ENCODE peak calls at places on chromosome 22, in six cellular contexts. M is hepatocyte, F is mammary epithelial cell, G is A673, Q is MM.1S, L is neural progenitor cell. K is an unnamed sample.

GRCh38 chr22:48588151-48588880 is 1239.4 kb downstream of the BRD1 start:
- DNase-seq in M (no peak), F (no peak), G (no peak), Q (no peak), L (no peak), K (no peak)

GRCh38 chr22:27116295-27116694 is 458.9 kb downstream of the MIAT start:
- DNase-seq in M (no peak), F (no peak), G (no peak), Q (no peak), L (no peak), K (no peak)

GRCh38 chr22:39232806-39233735 is 11.7 kb downstream of the PDGFB start:
- DNase-seq in M (no peak), F (no peak), G (no peak), Q (no peak), L (no peak), K (no peak)

GRCh38 chr22:20205964-20206708 is 55.3 kb upstream of the CCDC188 start:
- DNase-seq in M (peak), F (peak), G (peak), Q (peak), L (no peak), K (no peak)

GRCh38 chr22:36334081-36334831 is 53.5 kb downstream of the MYH9 start:
- DNase-seq in M (no peak), F (no peak), G (no peak), Q (no peak), L (peak), K (no peak)

GRCh38 chr22:41261541-41262249 is 21.0 kb upstream of the CHADL start:
- DNase-seq in M (no peak), F (no peak), G (no peak), Q (no peak), L (no peak), K (no peak)

GRCh38 chr22:44094751-44095302 is 70.7 kb downstream of the PARVB start:
- DNase-seq in M (no peak), F (no peak), G (no peak), Q (no peak), L (no peak), K (no peak)

GRCh38 chr22:41638124-41638523 is 17.0 kb downstream of the XRCC6 start:
- DNase-seq in M (no peak), F (no peak), G (no peak), Q (no peak), L (no peak), K (no peak)

GRCh38 chr22:50684986-50685385 is 12.4 kb downstream of the SHANK3 start:
- DNase-seq in M (peak), F (no peak), G (no peak), Q (no peak), L (peak), K (no peak)

GRCh38 chr22:36881504-36882245 is 20.9 kb downstream of the NCF4 start:
- DNase-seq in M (no peak), F (no peak), G (peak), Q (no peak), L (no peak), K (no peak)

GRCh38 chr22:19896665-19897355 is 42.1 kb upstream of the GNB1L start:
- DNase-seq in M (no peak), F (no peak), G (no peak), Q (no peak), L (no peak), K (no peak)

GRCh38 chr22:29480512-29481264 is 670 bp downstream of the NEFH start:
- DNase-seq in M (peak), F (peak), G (peak), Q (no peak), L (peak), K (no peak)
- TF ChIP-seq EZH2 in M (peak), F (peak), G (no peak), Q (no peak), L (peak), K (peak)

DNA sequence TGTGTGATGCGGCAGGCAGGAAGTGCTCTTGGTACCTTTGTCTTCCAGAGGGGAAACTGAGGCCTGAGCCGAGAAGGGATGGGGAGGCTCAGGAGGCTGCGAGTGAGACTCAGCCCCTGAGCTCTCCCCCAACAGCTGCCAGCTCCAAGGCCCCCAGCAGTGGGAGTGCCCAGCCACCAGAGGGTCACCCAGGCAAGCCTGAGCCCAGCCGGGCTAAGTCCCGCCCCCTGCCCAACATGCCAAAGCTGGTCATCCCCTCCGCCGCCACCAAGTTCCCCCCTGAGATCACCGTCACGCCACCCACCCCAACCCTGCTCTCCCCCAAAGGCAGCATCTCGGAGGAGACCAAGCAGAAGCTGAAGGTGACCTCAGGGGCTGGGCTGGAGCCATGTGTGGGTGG is 3.8 kb upstream of the SUSD2 start:
- DNase-seq in M (no peak), F (no peak), G (no peak), Q (no peak), L (no peak), K (no peak)
- H3K27ac ChIP-seq in M (no peak), F (no peak), G (no peak), Q (no peak), L (no peak), K (no peak)

GRCh38 chr22:29030016-29030617 is 31.5 kb downstream of the C22orf31 start:
- DNase-seq in M (no peak), F (peak), G (no peak), Q (no peak), L (no peak), K (no peak)
- TF ChIP-seq EZH2 in M (no peak), F (no peak), G (no peak), Q (no peak), L (no peak), K (no peak)

DNA sequence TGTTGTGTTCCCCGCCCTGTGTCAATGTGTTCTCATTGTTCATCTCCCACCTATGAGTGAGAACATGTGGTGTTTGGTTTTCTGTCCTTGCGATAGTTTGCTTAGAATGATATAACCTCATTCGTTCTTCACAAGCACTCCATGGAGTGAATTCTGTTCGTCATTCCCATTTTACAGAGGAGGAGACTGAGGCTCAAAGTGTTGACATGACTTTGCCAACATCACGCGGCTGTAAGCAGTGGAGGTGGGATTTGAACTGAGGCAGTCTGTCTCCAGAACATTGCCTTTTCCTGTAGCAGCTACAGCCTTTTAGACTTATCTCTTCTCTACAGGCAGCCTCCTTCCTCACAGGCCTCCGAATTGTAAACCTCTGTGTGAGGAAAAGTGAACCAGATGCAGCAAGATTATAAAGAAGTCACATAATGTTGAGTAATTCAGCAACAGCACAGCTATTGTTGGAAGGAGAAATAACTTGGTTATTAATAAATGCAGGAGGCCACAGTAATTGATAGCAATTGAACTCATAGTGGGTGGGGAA is 74.6 kb downstream of the MYO18B start:
- DNase-seq in M (no peak), F (no peak), G (no peak), Q (no peak), L (no peak), K (no peak)
- H3K27ac ChIP-seq in M (no peak), F (no peak), G (no peak), Q (no peak), L (no peak), K (no peak)

DNA sequence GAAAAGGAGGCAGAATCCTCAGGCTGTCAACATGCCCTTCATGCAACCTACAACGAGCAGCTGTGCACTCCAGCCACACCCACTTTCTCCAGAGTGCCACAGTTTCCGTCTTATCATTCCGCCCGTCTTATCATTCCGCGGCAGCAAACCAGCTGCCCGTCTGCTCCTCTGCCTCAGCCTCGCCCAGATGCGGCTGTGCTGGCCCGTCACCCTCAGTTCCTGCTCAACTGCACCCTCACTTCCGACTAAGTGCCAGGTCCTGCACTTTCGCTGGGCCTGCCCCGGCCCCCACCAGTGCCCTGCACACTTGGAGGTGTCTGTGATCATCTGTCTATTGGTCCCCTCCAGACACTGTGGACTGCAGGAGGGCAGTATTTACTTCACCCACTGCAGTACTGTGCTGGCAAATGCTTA is 43.7 kb downstream of the MICAL3 start:
- DNase-seq in M (peak), F (no peak), G (peak), Q (no peak), L (peak), K (no peak)
- TF ChIP-seq EZH2 in M (no peak), F (no peak), G (no peak), Q (no peak), L (no peak), K (no peak)

GRCh38 chr22:42742940-42743339 is 22.3 kb upstream of the A4GALT start:
- DNase-seq in M (no peak), F (no peak), G (no peak), Q (no peak), L (peak), K (no peak)

GRCh38 chr22:42752230-42752746 is 31.6 kb upstream of the A4GALT start:
- DNase-seq in M (no peak), F (no peak), G (no peak), Q (no peak), L (peak), K (no peak)

GRCh38 chr22:42745118-42745517 is 24.4 kb upstream of the A4GALT start:
- DNase-seq in M (peak), F (peak), G (no peak), Q (no peak), L (no peak), K (no peak)

GRCh38 chr22:42743501-42743991 is 22.9 kb upstream of the A4GALT start:
- DNase-seq in M (peak), F (no peak), G (peak), Q (no peak), L (peak), K (peak)

GRCh38 chr22:42747701-42748513 is 27.2 kb upstream of the A4GALT start:
- DNase-seq in M (peak), F (peak), G (peak), Q (no peak), L (peak), K (peak)
- H3K27ac ChIP-seq in M (peak), F (peak), G (peak), Q (no peak), L (no peak), K (peak)

GRCh38 chr22:46461566-46462180 is 75.7 kb downstream of the CELSR1 start:
- DNase-seq in M (no peak), F (no peak), G (no peak), Q (no peak), L (no peak), K (no peak)

GRCh38 chr22:46459347-46460065 is 77.9 kb downstream of the CELSR1 start:
- DNase-seq in M (no peak), F (no peak), G (no peak), Q (no peak), L (no peak), K (no peak)

GRCh38 chr22:46458525-46458924 is 78.9 kb downstream of the CELSR1 start:
- DNase-seq in M (no peak), F (no peak), G (no peak), Q (no peak), L (no peak), K (no peak)

GRCh38 chr22:46462726-46463371 is 74.6 kb downstream of the CELSR1 start:
- DNase-seq in M (peak), F (peak), G (peak), Q (no peak), L (no peak), K (no peak)

DNA sequence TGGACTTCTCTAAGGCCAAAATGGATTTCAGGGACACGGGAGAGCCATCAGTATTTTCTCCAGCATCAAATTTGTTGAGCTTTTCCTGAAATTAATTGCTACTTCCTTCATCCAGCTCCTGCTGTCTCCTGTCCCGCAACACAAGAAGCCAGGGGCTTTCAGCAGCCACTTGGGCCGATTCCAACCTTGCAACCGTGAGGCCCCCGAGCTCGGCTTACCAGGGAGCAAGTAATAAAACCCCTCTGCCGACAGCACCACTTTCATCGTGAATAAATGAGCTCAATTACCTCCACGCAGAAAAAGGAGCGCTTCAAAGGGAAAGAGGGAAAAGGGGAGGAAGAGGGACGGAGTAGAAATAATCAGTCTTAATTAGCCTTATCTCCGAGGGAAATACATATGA is 76.6 kb downstream of the CELSR1 start:
- DNase-seq in M (no peak), F (no peak), G (no peak), Q (no peak), L (no peak), K (no peak)
- TF ChIP-seq EZH2 in M (no peak), F (no peak), G (no peak), Q (no peak), L (no peak), K (no peak)

GRCh38 chr22:38226853-38227649 is 25.3 kb downstream of the MAFF start:
- DNase-seq in M (no peak), F (no peak), G (no peak), Q (no peak), L (no peak), K (no peak)
- H3K27ac ChIP-seq in M (no peak), F (no peak), G (no peak), Q (no peak), L (no peak), K (no peak)